ENCODE peak calls at places on chromosome 3, in eight cellular contexts. U is left colon; V is RPMI7951; G is bronchial epithelial cell; R is activated CD4-positive, alpha-beta T cell treated with anti-CD3 and anti-CD28 coated beads for 4 hours; L is Calu3; Y is effector memory CD4-positive, alpha-beta T cell; F is stimulated activated naive CD8-positive, alpha-beta T cell treated with anti-CD3 and anti-CD28 coated beads, Interleukin-15, amount 100 ng/mL, for 72 hours. A is an unnamed sample.

GRCh38 chr3:108513961-108514360 is 3.6 kb upstream of the MYH15 start:
- DNase-seq in U (no peak), V (peak), G (no peak), R (no peak), L (no peak), Y (no peak), F (no peak), A (peak)

GRCh38 chr3:50325497-50326181 is 2.4 kb downstream of the TUSC2 start:
- DNase-seq in U (no peak), V (no peak), G (no peak), R (peak), L (no peak), Y (no peak), F (no peak), A (no peak)

GRCh38 chr3:114597012-114597411 is 303.2 kb downstream of the TIGIT start:
- DNase-seq in U (no peak), V (peak), G (no peak), R (no peak), L (no peak), Y (no peak), F (no peak), A (no peak)

GRCh38 chr3:186025161-186025560 is 83.7 kb downstream of the ETV5 start:
- DNase-seq in U (no peak), V (peak), G (no peak), R (no peak), L (no peak), Y (no peak), F (peak), A (peak)

GRCh38 chr3:46706771-46707582 is 5.8 kb downstream of the TMIE start:
- DNase-seq in U (peak), V (no peak), G (no peak), R (no peak), L (peak), Y (no peak), F (peak), A (no peak)

GRCh38 chr3:45145681-45146614 is at the start of gene CDCP1:
- DNase-seq in U (peak), V (peak), G (peak), R (no peak), L (peak), Y (no peak), F (no peak), A (peak)

GRCh38 chr3:65713016-65713415 is 325.7 kb downstream of the MAGI1 start:
- DNase-seq in U (no peak), V (peak), G (no peak), R (no peak), L (no peak), Y (no peak), F (no peak), A (peak)

GRCh38 chr3:62186967-62187366 is 186.4 kb downstream of the FEZF2 start:
- DNase-seq in U (no peak), V (peak), G (peak), R (no peak), L (no peak), Y (no peak), F (no peak), A (peak)

GRCh38 chr3:108552267-108553159 is 36.7 kb downstream of the CIP2A start:
- DNase-seq in U (no peak), V (peak), G (peak), R (no peak), L (no peak), Y (no peak), F (no peak), A (peak)

GRCh38 chr3:152328841-152329240 is 60.1 kb downstream of the MBNL1 start:
- DNase-seq in U (no peak), V (peak), G (peak), R (no peak), L (peak), Y (no peak), F (no peak), A (peak)

GRCh38 chr3:46612324-46612723 is at the start of gene FAM240A:
- DNase-seq in U (no peak), V (peak), G (no peak), R (no peak), L (no peak), Y (no peak), F (no peak), A (peak)

GRCh38 chr3:107133891-107134290 is 243.3 kb upstream of the CCDC54 start:
- DNase-seq in U (no peak), V (no peak), G (no peak), R (no peak), L (no peak), Y (no peak), F (no peak), A (no peak)

GRCh38 chr3:181712505-181713299 is 977 bp downstream of the SOX2 start:
- DNase-seq in U (no peak), V (peak), G (peak), R (no peak), L (no peak), Y (no peak), F (no peak), A (no peak)

GRCh38 chr3:109336272-109336957 is 931 bp downstream of the DPPA4 start:
- DNase-seq in U (no peak), V (no peak), G (no peak), R (no peak), L (no peak), Y (no peak), F (peak), A (no peak)

GRCh38 chr3:60703956-60704736 is 547.1 kb downstream of the FHIT start:
- DNase-seq in U (no peak), V (peak), G (no peak), R (no peak), L (no peak), Y (no peak), F (no peak), A (peak)

GRCh38 chr3:116388867-116389385 is 56.4 kb downstream of the LSAMP start:
- DNase-seq in U (no peak), V (no peak), G (no peak), R (no peak), L (no peak), Y (no peak), F (no peak), A (no peak)

GRCh38 chr3:35071768-35072167 is 567.6 kb upstream of the ARPP21 start:
- DNase-seq in U (no peak), V (no peak), G (no peak), R (no peak), L (no peak), Y (no peak), F (no peak), A (no peak)

GRCh38 chr3:119562307-119562961 is 3.0 kb upstream of the CD80 start:
- DNase-seq in U (no peak), V (no peak), G (no peak), R (peak), L (no peak), Y (peak), F (peak), A (peak)

GRCh38 chr3:36447063-36447462 is 66.8 kb downstream of the STAC start:
- DNase-seq in U (no peak), V (peak), G (no peak), R (no peak), L (no peak), Y (no peak), F (no peak), A (peak)

GRCh38 chr3:164852866-164853265 is 225.4 kb downstream of the SI start:
- DNase-seq in U (no peak), V (no peak), G (no peak), R (no peak), L (no peak), Y (no peak), F (no peak), A (no peak)

GRCh38 chr3:196688349-196688748 is 23.7 kb downstream of the CEP19 start:
- DNase-seq in U (no peak), V (no peak), G (peak), R (no peak), L (no peak), Y (no peak), F (no peak), A (no peak)

GRCh38 chr3:168165390-168166269 is 69.9 kb upstream of the GOLIM4 start:
- DNase-seq in U (peak), V (peak), G (peak), R (no peak), L (peak), Y (no peak), F (peak), A (peak)

GRCh38 chr3:35864871-35865270 is 225.5 kb downstream of the ARPP21 start:
- DNase-seq in U (no peak), V (peak), G (no peak), R (no peak), L (no peak), Y (no peak), F (no peak), A (no peak)

GRCh38 chr3:192833177-192833890 is 84.3 kb downstream of the MB21D2 start:
- DNase-seq in U (no peak), V (peak), G (peak), R (no peak), L (no peak), Y (no peak), F (no peak), A (no peak)

GRCh38 chr3:40780341-40780800 is 255.6 kb downstream of the ZNF621 start:
- DNase-seq in U (peak), V (peak), G (no peak), R (no peak), L (no peak), Y (no peak), F (no peak), A (peak)

GRCh38 chr3:143668924-143669790 is 179.1 kb downstream of the SLC9A9 start:
- DNase-seq in U (no peak), V (peak), G (no peak), R (no peak), L (no peak), Y (no peak), F (no peak), A (no peak)

GRCh38 chr3:109035082-109035481 is 81.4 kb upstream of the GUCA1C start:
- DNase-seq in U (no peak), V (no peak), G (no peak), R (no peak), L (no peak), Y (no peak), F (no peak), A (no peak)

GRCh38 chr3:55490194-55490913 is 3.2 kb upstream of the WNT5A start:
- DNase-seq in U (no peak), V (peak), G (no peak), R (no peak), L (no peak), Y (no peak), F (no peak), A (no peak)

GRCh38 chr3:45043715-45044299 is 17.7 kb downstream of the CLEC3B start:
- DNase-seq in U (no peak), V (peak), G (peak), R (no peak), L (no peak), Y (no peak), F (no peak), A (peak)

GRCh38 chr3:102354818-102355515 is 79.8 kb upstream of the ZPLD1 start:
- DNase-seq in U (no peak), V (peak), G (peak), R (no peak), L (peak), Y (no peak), F (no peak), A (peak)

GRCh38 chr3:188491276-188491687 is 337.3 kb downstream of the LPP start:
- DNase-seq in U (no peak), V (peak), G (no peak), R (no peak), L (no peak), Y (no peak), F (no peak), A (peak)

GRCh38 chr3:157120071-157120892 is 39.7 kb downstream of the CCNL1 start:
- DNase-seq in U (peak), V (no peak), G (no peak), R (no peak), L (peak), Y (no peak), F (no peak), A (no peak)

GRCh38 chr3:13452490-13453335 is 27.4 kb upstream of the HDAC11 start:
- DNase-seq in U (peak), V (peak), G (peak), R (peak), L (peak), Y (peak), F (peak), A (peak)

GRCh38 chr3:6860911-6861330 is at the start of gene GRM7:
- DNase-seq in U (peak), V (no peak), G (no peak), R (no peak), L (no peak), Y (no peak), F (no peak), A (peak)

GRCh38 chr3:157429703-157430102 is 6.9 kb upstream of the PTX3 start:
- DNase-seq in U (no peak), V (peak), G (no peak), R (no peak), L (no peak), Y (no peak), F (no peak), A (peak)

A was measured in kidney tubule cell.